ENCODE peak calls at places on chromosomes 16 and 17, in eight cellular contexts. Y, K, J, A, X, I, S and P are unnamed samples.

GRCh38 chr17:307741-308507 is 44.7 kb downstream of the RPH3AL start:
- DNase-seq in I (peak; percentile 62), A (peak; percentile 67), X (no peak), S (no peak), K (peak; percentile 11), Y (no peak), J (no peak), P (no peak)

GRCh38 chr16:31055613-31056012 is 18.4 kb downstream of the ZNF668 start:
- DNase-seq in S (no peak), A (no peak), K (no peak), J (no peak), Y (no peak), X (no peak), I (no peak), P (no peak)

GRCh38 chr16:1674751-1675664 is 3.1 kb upstream of the JPT2 start:
- DNase-seq in J (no peak), K (peak; percentile 49), A (no peak), I (no peak), S (no peak), Y (no peak), X (no peak), P (no peak)

GRCh38 chr17:76132574-76133338 is 8.3 kb downstream of the FOXJ1 start:
- DNase-seq in Y (no peak), J (no peak), K (peak; percentile 19), A (no peak), I (no peak), X (no peak), S (no peak), P (no peak)

GRCh38 chr17:83000738-83001137 is 78.7 kb upstream of the METRNL start:
- DNase-seq in Y (no peak), A (no peak), K (no peak), J (no peak), I (no peak), X (no peak), S (no peak), P (no peak)

GRCh38 chr16:89565506-89566372 is 5.3 kb downstream of the RPL13 start:
- DNase-seq in Y (peak; percentile 63), A (peak; percentile 37), X (peak; percentile 42), K (peak; percentile 53), J (peak; percentile 75), S (no peak), I (no peak), P (peak; percentile 74)

GRCh38 chr17:63919311-63919723 is 678 bp upstream of the GH1 start:
- DNase-seq in J (peak; percentile 88), K (peak; percentile 73), I (peak; percentile 51), A (no peak), X (peak; percentile 77), Y (peak; percentile 73), S (peak; percentile 23), P (peak; percentile 89)

GRCh38 chr17:43983515-43984411 is 20.7 kb upstream of the NAGS start:
- DNase-seq in J (no peak), Y (no peak), I (no peak), A (no peak), S (no peak), X (no peak), K (no peak), P (no peak)

GRCh38 chr17:17551361-17551760 is 40.1 kb downstream of the PEMT start:
- DNase-seq in K (peak; percentile 22), Y (no peak), J (no peak), I (peak; percentile 71), S (no peak), X (no peak), A (peak; percentile 80), P (no peak)

GRCh38 chr16:67995423-67995822 is 3.9 kb downstream of the DPEP2 start:
- DNase-seq in A (no peak), K (no peak), J (no peak), S (no peak), X (no peak), Y (no peak), I (no peak), P (peak; percentile 58)

GRCh38 chr16:62963846-62964245 is 927.6 kb upstream of the CDH8 start:
- DNase-seq in A (no peak), K (no peak), X (no peak), I (no peak), S (no peak), J (no peak), Y (no peak), P (peak; percentile 15)

GRCh38 chr17:34817252-34817651 is 144.0 kb downstream of the CCT6B start:
- DNase-seq in I (no peak), Y (no peak), J (no peak), X (no peak), S (no peak), K (no peak), A (no peak), P (no peak)

DNA sequence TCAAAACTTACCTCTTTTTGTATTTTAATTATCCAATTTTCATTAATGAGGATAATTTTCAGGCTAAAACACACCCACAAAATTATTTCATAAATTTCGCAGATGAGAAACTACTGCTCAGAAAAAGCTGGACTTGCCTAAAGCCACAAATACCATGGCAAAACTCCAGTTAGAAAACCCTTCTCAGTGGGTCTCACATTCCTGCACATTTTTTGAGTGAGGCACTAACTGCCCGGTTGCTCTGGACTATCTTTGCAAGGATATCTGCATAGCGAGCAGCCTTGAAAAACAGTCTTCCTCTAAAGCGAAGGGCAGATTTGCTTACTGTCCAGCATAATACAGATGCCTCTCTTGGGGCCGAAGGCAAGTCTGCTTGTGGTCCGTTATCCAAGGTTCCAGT is 9.8 kb downstream of the MPHOSPH6 start:
- DNase-seq in X (no peak), I (no peak), J (no peak), Y (no peak), A (no peak), S (no peak), K (no peak), P (no peak)
- H3K4me3 ChIP-seq in X (no peak overlapping the region), I (no peak overlapping the region), J (no peak overlapping the region), Y (no peak overlapping the region), A (no peak overlapping the region), S (no peak overlapping the region), K (no peak overlapping the region), P (no peak overlapping the region)

GRCh38 chr16:50025544-50025931 is 513 bp downstream of the CNEP1R1 start:
- DNase-seq in J (peak; percentile 36), K (peak; percentile 22), X (no peak), I (no peak), S (no peak), A (no peak), Y (peak; percentile 36), P (peak; percentile 23)

GRCh38 chr16:50024207-50024606 is 818 bp upstream of the CNEP1R1 start:
- DNase-seq in Y (no peak), S (no peak), A (no peak), X (no peak), K (no peak), I (no peak), J (no peak), P (no peak)

GRCh38 chr16:50024684-50025543 is at the start of gene CNEP1R1:
- DNase-seq in Y (peak; percentile 97), K (peak; percentile 98), I (peak; percentile 96), S (peak; percentile 88), X (peak; percentile 91), J (peak; percentile 96), A (peak; percentile 93), P (peak; percentile 98)

GRCh38 chr16:50023626-50024025 is 1.4 kb upstream of the CNEP1R1 start:
- DNase-seq in J (no peak), Y (no peak), A (no peak), K (no peak), X (no peak), S (no peak), I (no peak), P (no peak)

DNA sequence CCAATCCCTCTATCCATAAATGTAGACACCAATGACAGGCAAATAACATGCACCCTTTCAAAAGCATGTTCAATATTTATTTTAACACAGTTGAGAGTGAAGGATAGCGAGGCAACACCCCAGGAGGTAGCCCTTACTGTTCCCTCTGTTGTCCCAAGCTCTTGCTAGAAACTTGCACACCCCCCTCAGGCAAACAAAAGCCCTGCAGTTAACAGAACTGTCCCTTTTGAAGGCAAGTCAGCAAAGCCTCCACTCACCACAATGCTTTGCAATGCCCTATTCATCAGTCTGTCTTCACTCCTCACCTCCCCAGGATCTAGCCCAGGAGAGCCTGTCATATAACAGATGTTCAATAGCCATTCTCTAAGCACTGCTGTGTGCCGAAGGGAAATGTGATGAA is 3.5 kb upstream of the CNEP1R1 start:
- DNase-seq in X (no peak), I (no peak), J (peak; percentile 25), K (peak; percentile 27), S (no peak), Y (peak; percentile 39), A (no peak), P (peak; percentile 34)
- TF ChIP-seq CTCF in X (no peak), I (no peak), J (peak; percentile 33), K (peak; percentile 14), S (no peak), Y (peak; percentile 19), A (no peak), P (no peak)

DNA sequence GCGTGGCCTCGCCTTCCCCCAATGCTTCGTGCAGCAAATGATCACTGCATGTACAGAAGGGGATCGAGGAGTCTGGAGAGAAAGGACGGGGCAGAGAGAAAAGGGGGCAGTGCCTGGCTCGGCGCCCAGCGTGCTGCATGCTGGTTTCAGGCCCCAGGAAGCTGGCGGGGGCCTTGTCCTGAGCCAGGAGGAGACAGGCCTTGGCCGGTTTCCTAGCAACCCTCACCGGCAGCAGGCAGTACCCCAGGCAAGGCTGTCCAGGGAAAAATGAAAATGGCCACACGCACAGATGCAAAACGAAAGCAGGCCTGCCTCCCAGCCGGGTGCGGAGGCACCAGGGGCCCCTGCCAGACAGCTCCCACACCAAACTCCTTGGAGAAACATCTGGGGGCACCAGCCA is 126.3 kb downstream of the ZFHX3 start:
- DNase-seq in I (no peak), S (no peak), K (peak; percentile 75), J (no peak), X (no peak), Y (peak; percentile 43), A (no peak), P (no peak)
- H3K4me3 ChIP-seq in I (no peak overlapping the region), S (no peak overlapping the region), K (no peak overlapping the region), J (no peak overlapping the region), X (no peak overlapping the region), Y (no peak overlapping the region), A (no peak overlapping the region), P (no peak overlapping the region)

DNA sequence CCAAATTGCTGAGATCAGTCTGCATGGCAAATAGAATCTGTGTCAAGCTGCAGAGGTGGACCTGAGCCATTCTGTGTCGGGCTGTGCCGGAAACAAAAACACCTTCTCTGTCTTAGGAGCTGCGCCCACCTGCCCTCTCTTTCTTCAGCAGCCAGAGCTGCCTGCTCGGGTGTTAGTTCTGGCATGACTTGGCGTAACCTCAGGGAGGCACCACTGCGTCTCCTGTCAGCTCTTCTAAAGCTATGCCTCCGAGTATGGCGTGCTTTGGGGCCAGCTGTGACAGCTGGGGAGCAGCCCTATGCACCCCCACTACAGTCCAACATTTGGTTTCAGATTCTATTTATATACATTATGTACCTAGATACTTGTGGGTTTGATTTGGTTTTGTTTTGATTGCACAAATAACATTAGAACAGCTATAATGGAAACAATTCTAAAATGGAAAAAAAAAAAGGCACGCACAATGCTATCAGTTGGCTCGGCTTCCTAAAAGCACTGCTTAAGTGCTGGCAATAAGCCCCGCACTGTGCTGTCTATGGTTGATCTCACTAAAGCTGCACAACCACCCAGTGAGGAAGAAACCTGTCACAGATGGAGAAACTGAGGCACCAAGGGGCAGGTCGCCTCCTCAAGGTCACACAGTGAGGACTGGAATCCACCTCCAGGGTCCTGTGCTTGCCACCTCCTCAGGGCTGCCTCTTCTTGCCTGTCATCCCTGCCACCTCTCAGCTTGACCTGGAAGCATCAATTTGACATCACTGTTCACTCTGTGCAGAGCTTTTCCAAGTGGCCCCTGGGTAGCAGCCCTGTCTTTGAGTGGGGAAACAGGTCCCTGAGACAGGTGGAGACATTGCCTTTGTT is 18.7 kb upstream of the ADGRG1 start:
- DNase-seq in A (no peak), X (peak; percentile 56), I (peak; percentile 48), J (peak; percentile 31), K (peak; percentile 59), S (no peak), Y (no peak), P (peak; percentile 96)
- TF ChIP-seq CTCF in A (peak; percentile 50), X (no peak), I (peak; percentile 21), J (peak; percentile 38), K (peak; percentile 28), S (no peak), Y (no peak), P (peak; percentile 30)

GRCh38 chr16:53091508-53092211 is 36.9 kb downstream of the CHD9 start:
- DNase-seq in I (peak; percentile 71), A (peak; percentile 67), Y (peak; percentile 99), K (peak; percentile 94), X (peak; percentile 65), S (no peak), J (peak; percentile 30), P (peak; percentile 72)
- H3K4me3 ChIP-seq in I (peak overlapping the region; percentile 5), A (peak overlapping the region; percentile 36), Y (peak overlapping the region; percentile 25), K (no peak overlapping the region), X (no peak overlapping the region), S (peak overlapping the region; percentile 5), J (peak overlapping the region; percentile 44), P (peak overlapping the region; percentile 0)